ENCODE peak calls at places on chromosomes 7 and 10, in seven cellular contexts. One of them, this sample, is unnamed.

GRCh38 chr7:97871659-97872024 is 566 bp downstream of the ASNS start:
- DNase-seq in astrocyte: no peak
- DNase-seq in GM23338: peak
- DNase-seq in mammary epithelial cell: no peak
- DNase-seq in neural progenitor cell: peak
- DNase-seq in PC-3: peak
- DNase-seq in GM23248: no peak
- DNase-seq in this sample: no peak

GRCh38 chr7:108244110-108244509 is 113.9 kb upstream of the LAMB4 start:
- DNase-seq in astrocyte: no peak
- DNase-seq in GM23338: no peak
- DNase-seq in mammary epithelial cell: no peak
- DNase-seq in neural progenitor cell: no peak
- DNase-seq in PC-3: no peak
- DNase-seq in GM23248: no peak
- DNase-seq in this sample: no peak

GRCh38 chr10:132452651-132453469 is 55.9 kb downstream of the PWWP2B start:
- DNase-seq in astrocyte: peak
- DNase-seq in GM23338: peak
- DNase-seq in mammary epithelial cell: peak
- DNase-seq in neural progenitor cell: peak
- DNase-seq in PC-3: peak
- DNase-seq in GM23248: peak
- DNase-seq in this sample: peak

GRCh38 chr7:89731751-89732150 is 422.5 kb upstream of the STEAP1 start:
- DNase-seq in astrocyte: no peak
- DNase-seq in GM23338: no peak
- DNase-seq in mammary epithelial cell: no peak
- DNase-seq in neural progenitor cell: no peak
- DNase-seq in PC-3: no peak
- DNase-seq in GM23248: no peak
- DNase-seq in this sample: no peak

GRCh38 chr7:157434231-157434630 is 97.4 kb downstream of the DNAJB6 start:
- DNase-seq in astrocyte: no peak
- DNase-seq in GM23338: no peak
- DNase-seq in mammary epithelial cell: no peak
- DNase-seq in neural progenitor cell: no peak
- DNase-seq in PC-3: no peak
- DNase-seq in GM23248: no peak
- DNase-seq in this sample: no peak

GRCh38 chr10:23157239-23157661 is 34.9 kb upstream of the PTF1A start:
- DNase-seq in astrocyte: no peak
- DNase-seq in GM23338: no peak
- DNase-seq in mammary epithelial cell: no peak
- DNase-seq in neural progenitor cell: no peak
- DNase-seq in PC-3: no peak
- DNase-seq in GM23248: no peak
- DNase-seq in this sample: no peak

GRCh38 chr7:21256310-21256877 is 171.5 kb upstream of the SP4 start:
- DNase-seq in astrocyte: peak
- DNase-seq in GM23338: peak
- DNase-seq in mammary epithelial cell: peak
- DNase-seq in neural progenitor cell: peak
- DNase-seq in PC-3: peak
- DNase-seq in GM23248: peak
- DNase-seq in this sample: peak

GRCh38 chr7:22948770-22949169 is 65.2 kb downstream of the HYCC1 start:
- DNase-seq in astrocyte: no peak
- DNase-seq in GM23338: no peak
- DNase-seq in mammary epithelial cell: no peak
- DNase-seq in neural progenitor cell: no peak
- DNase-seq in PC-3: no peak
- DNase-seq in GM23248: no peak
- DNase-seq in this sample: no peak

GRCh38 chr10:9254353-9254752 is 1199.9 kb downstream of the GATA3 start:
- DNase-seq in astrocyte: peak
- DNase-seq in GM23338: no peak
- DNase-seq in mammary epithelial cell: peak
- DNase-seq in neural progenitor cell: no peak
- DNase-seq in PC-3: no peak
- DNase-seq in GM23248: peak
- DNase-seq in this sample: no peak

GRCh38 chr10:113068178-113068890 is 118.3 kb downstream of the TCF7L2 start:
- DNase-seq in astrocyte: no peak
- DNase-seq in GM23338: no peak
- DNase-seq in mammary epithelial cell: no peak
- DNase-seq in neural progenitor cell: no peak
- DNase-seq in PC-3: no peak
- DNase-seq in GM23248: no peak
- DNase-seq in this sample: no peak

GRCh38 chr10:55137063-55137462 is 336.0 kb upstream of the PCDH15 start:
- DNase-seq in astrocyte: no peak
- DNase-seq in GM23338: no peak
- DNase-seq in mammary epithelial cell: no peak
- DNase-seq in neural progenitor cell: no peak
- DNase-seq in PC-3: no peak
- DNase-seq in GM23248: no peak
- DNase-seq in this sample: no peak

GRCh38 chr7:1236132-1236655 is 3.5 kb downstream of the UNCX start:
- DNase-seq in astrocyte: no peak
- DNase-seq in GM23338: peak
- DNase-seq in mammary epithelial cell: no peak
- DNase-seq in neural progenitor cell: peak
- DNase-seq in PC-3: no peak
- DNase-seq in GM23248: no peak
- DNase-seq in this sample: no peak

GRCh38 chr7:1235501-1236131 is 2.9 kb downstream of the UNCX start:
- DNase-seq in astrocyte: no peak
- DNase-seq in GM23338: peak
- DNase-seq in mammary epithelial cell: peak
- DNase-seq in neural progenitor cell: peak
- DNase-seq in PC-3: no peak
- DNase-seq in GM23248: peak
- DNase-seq in this sample: peak

GRCh38 chr7:1234049-1234691 is 1.5 kb downstream of the UNCX start:
- DNase-seq in astrocyte: no peak
- DNase-seq in GM23338: peak
- DNase-seq in mammary epithelial cell: no peak
- DNase-seq in neural progenitor cell: peak
- DNase-seq in PC-3: no peak
- DNase-seq in GM23248: no peak
- DNase-seq in this sample: no peak

GRCh38 chr7:1233328-1234048 is 816 bp downstream of the UNCX start:
- DNase-seq in astrocyte: no peak
- DNase-seq in GM23338: peak
- DNase-seq in mammary epithelial cell: no peak
- DNase-seq in neural progenitor cell: peak
- DNase-seq in PC-3: no peak
- DNase-seq in GM23248: no peak
- DNase-seq in this sample: no peak

DNA sequence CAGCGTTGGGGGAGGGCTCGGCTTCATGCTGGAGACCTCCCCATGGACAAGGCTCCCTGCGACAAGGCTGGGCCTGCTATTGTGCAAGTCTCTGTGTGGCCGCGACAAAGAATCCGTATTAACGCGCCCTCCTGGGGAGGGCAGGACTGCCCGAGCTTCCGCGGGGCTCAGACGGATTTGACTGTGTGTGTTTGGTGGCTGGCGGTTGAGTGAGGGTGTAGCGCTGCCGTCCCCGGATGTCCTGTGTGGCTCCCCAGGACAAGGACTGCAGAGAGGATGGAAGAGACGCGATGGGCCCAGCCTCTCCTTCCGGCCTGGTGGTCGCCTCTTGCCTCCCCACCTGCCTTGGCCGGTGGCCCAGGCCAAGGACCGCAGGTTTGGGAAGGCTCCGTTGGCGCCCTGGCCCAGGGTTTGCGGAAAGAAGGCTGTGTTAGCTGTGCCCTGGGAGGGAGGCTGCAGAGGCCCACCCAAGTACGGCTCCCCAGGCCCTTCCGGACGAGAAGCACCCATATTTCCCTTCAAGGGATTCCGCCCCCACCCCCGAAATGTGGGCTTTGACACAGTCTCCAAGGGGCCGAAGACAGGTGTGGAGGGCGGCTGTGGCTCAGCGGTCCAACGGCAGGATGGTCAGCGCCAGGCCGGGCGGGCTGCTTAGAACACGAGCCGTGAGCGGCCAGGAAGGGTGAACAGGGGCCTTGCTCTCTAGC is 2.3 kb downstream of the UNCX start:
- DNase-seq in astrocyte: no peak
- DNase-seq in GM23338: peak
- DNase-seq in mammary epithelial cell: no peak
- DNase-seq in neural progenitor cell: peak
- DNase-seq in PC-3: no peak
- DNase-seq in GM23248: no peak
- DNase-seq in this sample: peak
- TF ChIP-seq EZH2 in astrocyte: peak
- TF ChIP-seq EZH2 in GM23338: no peak
- TF ChIP-seq EZH2 in mammary epithelial cell: peak
- TF ChIP-seq EZH2 in neural progenitor cell: no peak
- TF ChIP-seq EZH2 in PC-3: no peak
- TF ChIP-seq EZH2 in GM23248: no peak
- TF ChIP-seq EZH2 in this sample: peak

GRCh38 chr10:26854524-26854923 is 6.2 kb downstream of the ABI1 start:
- DNase-seq in astrocyte: peak
- DNase-seq in GM23338: no peak
- DNase-seq in mammary epithelial cell: no peak
- DNase-seq in neural progenitor cell: no peak
- DNase-seq in PC-3: no peak
- DNase-seq in GM23248: peak
- DNase-seq in this sample: no peak
- H3K4me3 ChIP-seq in astrocyte: no peak
- H3K4me3 ChIP-seq in GM23338: no peak
- H3K4me3 ChIP-seq in mammary epithelial cell: no peak
- H3K4me3 ChIP-seq in neural progenitor cell: no peak
- H3K4me3 ChIP-seq in PC-3: no peak
- H3K4me3 ChIP-seq in GM23248: peak
- H3K4me3 ChIP-seq in this sample: no peak

DNA sequence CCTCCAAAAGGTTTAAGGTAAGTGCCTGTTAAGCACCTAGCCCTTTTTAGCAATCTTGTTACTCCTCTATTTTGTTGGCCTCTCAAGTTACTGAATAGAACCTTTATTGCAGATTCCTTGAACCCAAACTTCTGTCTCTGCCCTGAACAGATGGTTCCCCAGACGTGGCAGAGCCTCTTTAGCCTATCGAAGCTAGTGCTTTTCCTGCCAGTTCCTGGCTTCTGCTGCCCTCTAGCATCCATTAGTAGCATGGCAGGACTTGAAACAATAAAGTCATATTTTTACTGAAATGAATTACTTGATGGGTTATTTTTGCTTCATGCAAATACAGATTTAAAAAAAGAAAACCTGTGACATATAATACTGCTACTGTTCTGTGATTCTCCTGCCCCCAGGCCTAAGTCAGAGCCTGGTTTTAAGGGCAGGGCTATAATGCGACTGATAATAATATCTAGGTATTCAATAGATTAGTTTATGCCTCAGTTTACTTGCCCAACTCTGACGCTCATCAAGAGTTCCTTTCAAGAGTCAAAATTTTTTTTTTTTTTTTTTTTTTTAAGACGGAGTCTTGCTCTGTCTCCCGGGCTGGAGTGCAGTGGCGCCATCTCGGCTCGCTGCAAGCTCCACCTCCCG is 84.3 kb upstream of the PHF14 start:
- DNase-seq in astrocyte: peak
- DNase-seq in GM23338: peak
- DNase-seq in mammary epithelial cell: peak
- DNase-seq in neural progenitor cell: peak
- DNase-seq in PC-3: peak
- DNase-seq in GM23248: peak
- DNase-seq in this sample: peak
- TF ChIP-seq EZH2 in astrocyte: no peak
- TF ChIP-seq EZH2 in GM23338: no peak
- TF ChIP-seq EZH2 in mammary epithelial cell: no peak
- TF ChIP-seq EZH2 in neural progenitor cell: no peak
- TF ChIP-seq EZH2 in PC-3: no peak
- TF ChIP-seq EZH2 in GM23248: no peak
- TF ChIP-seq EZH2 in this sample: no peak

DNA sequence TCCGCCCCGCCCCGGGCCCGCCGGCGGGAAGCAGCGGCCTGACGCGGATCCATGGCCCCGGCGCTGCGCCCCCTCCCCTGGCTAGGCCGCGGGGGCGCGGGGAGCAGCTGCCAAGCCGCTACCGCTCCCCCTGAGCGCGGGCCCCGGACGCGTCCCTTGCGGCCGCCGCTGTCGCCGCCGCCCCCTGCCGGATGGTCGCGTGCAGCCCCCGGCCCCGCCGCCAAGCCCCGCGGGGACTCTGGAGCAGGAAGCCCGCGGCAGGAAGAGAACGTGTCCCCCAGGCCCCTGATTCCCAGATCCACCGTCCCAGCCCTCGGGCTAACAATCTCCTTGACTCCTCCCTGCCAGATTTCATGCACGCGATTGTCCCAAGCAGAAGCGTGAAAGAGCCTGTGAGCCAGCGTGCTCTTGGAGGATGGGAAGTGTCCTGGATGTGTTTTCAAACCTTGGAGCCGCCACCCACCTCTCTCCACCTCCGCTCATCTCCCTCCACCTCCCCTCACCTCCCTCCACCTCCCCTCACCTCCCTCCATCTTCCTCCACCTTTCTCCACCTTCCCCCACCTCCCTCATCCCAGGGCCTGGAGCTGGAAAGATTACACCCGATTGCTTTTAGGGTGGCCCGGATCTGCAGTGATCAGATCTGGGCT is 419 bp upstream of the PRTFDC1 start:
- DNase-seq in astrocyte: peak
- DNase-seq in GM23338: peak
- DNase-seq in mammary epithelial cell: no peak
- DNase-seq in neural progenitor cell: peak
- DNase-seq in PC-3: peak
- DNase-seq in GM23248: peak
- DNase-seq in this sample: peak
- H3K4me3 ChIP-seq in astrocyte: peak
- H3K4me3 ChIP-seq in GM23338: peak
- H3K4me3 ChIP-seq in mammary epithelial cell: peak
- H3K4me3 ChIP-seq in neural progenitor cell: peak
- H3K4me3 ChIP-seq in PC-3: peak
- H3K4me3 ChIP-seq in GM23248: peak
- H3K4me3 ChIP-seq in this sample: peak

DNA sequence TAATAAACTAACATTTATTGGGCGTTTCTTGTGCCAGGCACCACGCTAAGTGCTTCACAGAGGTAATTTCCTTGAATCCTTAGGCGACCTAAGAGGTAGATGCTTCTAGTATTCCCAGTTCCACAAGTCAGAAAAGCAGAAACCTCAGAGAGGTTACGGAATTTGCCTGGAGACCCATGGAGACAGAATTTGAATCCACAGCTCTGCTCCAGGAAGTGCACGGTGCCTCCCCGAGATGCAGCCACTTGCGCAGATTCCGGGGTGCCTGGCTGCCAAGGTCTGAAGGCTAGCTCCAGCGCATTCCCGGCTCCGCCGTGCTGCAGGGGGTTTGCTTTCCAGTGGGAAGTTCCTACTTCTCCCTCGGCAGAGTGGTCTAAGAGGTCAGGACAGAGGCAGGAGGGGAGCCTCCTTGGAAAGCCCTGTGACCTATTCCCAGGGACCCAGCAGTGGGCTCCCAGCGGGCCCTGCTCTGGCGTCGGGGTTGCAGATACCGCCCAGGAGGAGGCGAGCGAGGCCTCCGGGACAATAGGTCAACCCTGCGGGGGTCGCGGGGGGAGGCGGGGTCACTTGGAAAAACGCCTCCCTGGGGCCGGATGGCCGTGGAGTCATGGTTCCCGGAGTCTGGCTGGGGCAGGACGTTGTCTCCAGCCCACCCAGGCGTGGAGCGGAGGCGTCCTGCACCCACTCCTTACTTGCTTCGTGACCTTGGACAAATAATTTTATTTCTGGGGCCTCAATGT is 10.1 kb upstream of the NKX2-3 start:
- DNase-seq in astrocyte: no peak
- DNase-seq in GM23338: peak
- DNase-seq in mammary epithelial cell: no peak
- DNase-seq in neural progenitor cell: peak
- DNase-seq in PC-3: no peak
- DNase-seq in GM23248: no peak
- DNase-seq in this sample: no peak
- TF ChIP-seq EZH2 in astrocyte: peak
- TF ChIP-seq EZH2 in GM23338: peak
- TF ChIP-seq EZH2 in mammary epithelial cell: peak
- TF ChIP-seq EZH2 in neural progenitor cell: peak
- TF ChIP-seq EZH2 in PC-3: no peak
- TF ChIP-seq EZH2 in GM23248: peak
- TF ChIP-seq EZH2 in this sample: peak

This sample was measured in A673.